ENCODE peak calls at places on chromosomes 5 and 9, in four cellular contexts. F is K562, D is HepG2, Q is GM12878. A is an unnamed sample.
A peak's percentile ranks its signal among the peaks of the same experiment; 100 is the strongest.

GRCh38 chr5:77449981-77450380 is 42.1 kb downstream of the WDR41 start:
- DNase-seq in F (peak; percentile 46), D (no peak), Q (no peak), A (no peak)

GRCh38 chr5:145495741-145496140 is 339.4 kb downstream of the PRELID2 start:
- DNase-seq in F (no peak), D (peak; percentile 2), Q (no peak), A (no peak)

GRCh38 chr5:158832736-158833135 is 267.0 kb downstream of the EBF1 start:
- DNase-seq in F (no peak), D (no peak), Q (no peak), A (no peak)

GRCh38 chr5:82405618-82406199 is 127.6 kb upstream of the RPS23 start:
- DNase-seq in F (no peak), D (peak; percentile 63), Q (no peak), A (no peak)

GRCh38 chr5:181224390-181225234 is 1.5 kb downstream of the TRIM41 start:
- DNase-seq in F (no peak), D (no peak), Q (no peak), A (no peak)

GRCh38 chr9:117672397-117672796 is 31.8 kb upstream of the TLR4 start:
- DNase-seq in F (no peak), D (peak; percentile 1), Q (no peak), A (no peak)

GRCh38 chr5:177595991-177596774 is 3.7 kb upstream of the B4GALT7 start:
- DNase-seq in F (no peak), D (no peak), Q (no peak), A (no peak)

GRCh38 chr5:176822426-176823075 is 12.2 kb downstream of the UNC5A start:
- DNase-seq in F (no peak), D (no peak), Q (no peak), A (no peak)

GRCh38 chr9:122125158-122125890 is 32.2 kb upstream of the TTLL11 start:
- DNase-seq in F (peak; percentile 87), D (peak; percentile 53), Q (no peak), A (peak; percentile 82)

GRCh38 chr5:157926171-157926671 is 67.3 kb upstream of the CLINT1 start:
- DNase-seq in F (no peak), D (peak; percentile 15), Q (no peak), A (no peak)

GRCh38 chr5:472076-472655 is 29.2 kb downstream of the EXOC3 start:
- DNase-seq in F (peak; percentile 52), D (no peak), Q (no peak), A (no peak)

GRCh38 chr5:56696900-56697299 is 118.4 kb upstream of the MAP3K1 start:
- DNase-seq in F (no peak), D (no peak), Q (no peak), A (no peak)

GRCh38 chr5:96936431-96937221 is 746 bp downstream of the LNPEP start:
- DNase-seq in F (peak; percentile 65), D (peak; percentile 19), Q (no peak), A (peak; percentile 17)

GRCh38 chr5:171907731-171908343 is 98.6 kb downstream of the FBXW11 start:
- DNase-seq in F (peak; percentile 73), D (peak; percentile 56), Q (no peak), A (peak; percentile 62)

GRCh38 chr5:148186248-148187003 is 16.4 kb upstream of the SPINK6 start:
- DNase-seq in F (no peak), D (no peak), Q (no peak), A (no peak)

GRCh38 chr5:134874831-134875655 is 872 bp downstream of the TXNDC15 start:
- DNase-seq in F (peak; percentile 59), D (peak; percentile 48), Q (no peak), A (peak; percentile 37)

GRCh38 chr9:117744856-117745389 is 40.7 kb downstream of the TLR4 start:
- DNase-seq in F (no peak), D (no peak), Q (no peak), A (no peak)

GRCh38 chr9:2634158-2634557 is 12.6 kb downstream of the VLDLR start:
- DNase-seq in F (no peak), D (no peak), Q (no peak), A (no peak)

GRCh38 chr5:9059920-9060691 is 485.8 kb downstream of the SEMA5A start:
- DNase-seq in F (no peak), D (no peak), Q (no peak), A (no peak)

GRCh38 chr5:130102995-130103394 is 198.7 kb downstream of the CHSY3 start:
- DNase-seq in F (no peak), D (no peak), Q (no peak), A (no peak)

GRCh38 chr5:115246361-115246991 is 16.2 kb downstream of the PGGT1B start:
- DNase-seq in F (peak; percentile 44), D (peak; percentile 49), Q (peak; percentile 7), A (peak; percentile 38)

GRCh38 chr9:16915126-16915831 is 44.8 kb upstream of the BNC2 start:
- DNase-seq in F (no peak), D (no peak), Q (no peak), A (no peak)

GRCh38 chr5:10591159-10591558 is 27.3 kb downstream of the ANKRD33B start:
- DNase-seq in F (no peak), D (no peak), Q (no peak), A (no peak)

GRCh38 chr5:55324815-55325418 is 17.1 kb downstream of the MTREX start:
- DNase-seq in F (peak; percentile 36), D (peak; percentile 49), Q (no peak), A (peak; percentile 27)

GRCh38 chr9:34653131-34653530 is 1.1 kb downstream of the IL11RA start:
- DNase-seq in F (no peak), D (no peak), Q (no peak), A (no peak)

GRCh38 chr9:8762676-8763075 is 963.1 kb upstream of the DMAC1 start:
- DNase-seq in F (no peak), D (no peak), Q (no peak), A (peak; percentile 18)

GRCh38 chr9:73132034-73132776 is 19.5 kb upstream of the ANXA1 start:
- DNase-seq in F (peak; percentile 70), D (no peak), Q (peak; percentile 55), A (peak; percentile 52)

GRCh38 chr9:111928342-111928720 is 31.7 kb downstream of the UGCG start:
- DNase-seq in F (no peak), D (no peak), Q (no peak), A (no peak)

GRCh38 chr9:15423328-15423985 is 781 bp downstream of the SNAPC3 start:
- DNase-seq in F (peak; percentile 16), D (no peak), Q (no peak), A (no peak)

GRCh38 chr9:87446527-87446926 is 51.1 kb upstream of the DAPK1 start:
- DNase-seq in F (no peak), D (no peak), Q (no peak), A (no peak)
- TF ChIP-seq SP1 in F (no peak), D (no peak), Q (no peak), A (no peak)

DNA sequence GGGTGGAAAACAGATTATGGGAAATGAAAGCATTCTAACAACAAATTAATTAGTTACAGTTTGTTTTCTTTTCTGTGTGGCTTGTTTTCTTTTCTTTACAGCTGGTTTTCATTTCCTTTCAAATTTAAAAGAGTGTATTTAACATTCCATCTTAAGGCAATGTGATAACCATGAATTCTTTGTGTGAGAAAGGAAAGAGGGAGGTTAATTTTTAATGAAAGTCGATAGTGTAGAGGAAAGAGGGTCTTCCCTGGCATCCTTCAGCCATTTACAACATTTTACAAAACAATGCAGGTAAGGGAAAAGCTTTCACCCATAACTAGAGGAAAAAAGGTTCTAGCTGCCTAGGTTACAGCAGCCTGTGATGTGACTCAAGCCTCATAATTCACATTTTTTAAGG is 43.9 kb upstream of the IL33 start:
- DNase-seq in F (no peak), D (no peak), Q (no peak), A (no peak)
- TF ChIP-seq FOXK2 in F (no peak), D (no peak), Q (no peak), A (no peak)

GRCh38 chr9:123710299-123710698 is 219.6 kb downstream of the DENND1A start:
- DNase-seq in F (no peak), D (no peak), Q (no peak), A (no peak)

GRCh38 chr9:123715258-123715657 is 214.7 kb downstream of the DENND1A start:
- DNase-seq in F (no peak), D (no peak), Q (no peak), A (no peak)

GRCh38 chr9:123713282-123713681 is 216.6 kb downstream of the DENND1A start:
- DNase-seq in F (no peak), D (no peak), Q (no peak), A (no peak)

GRCh38 chr9:123716339-123716738 is 213.6 kb downstream of the DENND1A start:
- DNase-seq in F (no peak), D (no peak), Q (peak; percentile 43), A (no peak)

GRCh38 chr9:123712399-123712798 is 217.5 kb downstream of the DENND1A start:
- DNase-seq in F (no peak), D (no peak), Q (no peak), A (no peak)
- TF ChIP-seq SP1 in F (no peak), D (no peak), Q (no peak), A (no peak)

GRCh38 chr5:104184264-104184663 is 621.7 kb upstream of the NUDT12 start:
- DNase-seq in F (no peak), D (no peak), Q (no peak), A (no peak)
- TF ChIP-seq FOXK2 in F (no peak), D (no peak), Q (no peak), A (no peak)

DNA sequence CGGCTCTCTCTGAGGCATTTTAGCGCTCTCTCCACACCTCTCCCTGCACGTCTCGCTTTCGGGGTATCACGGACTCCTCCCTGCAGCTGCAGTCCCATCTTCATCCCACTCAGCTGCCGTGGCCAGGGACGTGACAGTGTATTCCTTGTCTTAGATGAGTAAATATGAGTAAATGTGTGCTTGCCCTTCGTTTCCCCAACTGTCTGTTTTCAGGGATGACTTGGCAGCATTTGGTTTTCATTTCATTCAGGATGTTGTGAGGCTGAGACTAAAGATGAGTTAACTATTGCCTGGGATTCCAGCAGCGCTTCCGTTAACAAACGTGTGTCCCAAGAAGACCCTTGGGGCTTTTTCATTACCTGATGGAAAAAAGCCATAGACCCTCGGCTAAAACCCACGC is 29.5 kb downstream of the GDNF start:
- DNase-seq in F (no peak), D (no peak), Q (no peak), A (no peak)
- TF ChIP-seq SP1 in F (no peak), D (no peak), Q (no peak), A (no peak)

DNA sequence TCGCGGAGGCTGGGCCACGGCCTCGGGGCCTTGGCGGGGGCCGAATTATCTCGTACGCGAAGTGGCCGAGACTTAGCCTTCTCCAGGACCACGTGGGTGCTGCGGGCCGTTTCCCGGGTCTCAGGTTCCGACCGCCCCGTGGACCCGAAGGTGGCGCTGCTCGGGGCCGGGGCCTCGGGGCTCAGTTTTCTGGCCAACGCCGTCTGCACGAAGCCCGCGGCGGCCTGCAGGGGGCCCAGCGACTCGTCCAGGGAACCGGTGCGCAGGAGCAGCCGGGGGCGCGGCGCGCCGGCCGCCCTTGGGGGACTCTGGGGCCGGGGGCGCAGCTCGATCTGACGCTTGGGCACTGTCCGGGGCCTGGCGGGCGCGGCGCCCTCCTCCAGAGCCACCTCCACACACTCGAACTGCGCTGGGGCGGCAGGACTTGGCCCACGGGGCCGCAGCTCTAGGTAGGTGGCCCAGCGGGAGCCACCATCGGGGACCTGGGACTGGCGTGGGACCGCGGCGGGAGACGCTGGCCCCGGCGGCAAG is 716 bp downstream of the PROB1 start:
- DNase-seq in F (no peak), D (no peak), Q (no peak), A (no peak)
- TF ChIP-seq FOXK2 in F (no peak), D (no peak), Q (no peak), A (no peak)

DNA sequence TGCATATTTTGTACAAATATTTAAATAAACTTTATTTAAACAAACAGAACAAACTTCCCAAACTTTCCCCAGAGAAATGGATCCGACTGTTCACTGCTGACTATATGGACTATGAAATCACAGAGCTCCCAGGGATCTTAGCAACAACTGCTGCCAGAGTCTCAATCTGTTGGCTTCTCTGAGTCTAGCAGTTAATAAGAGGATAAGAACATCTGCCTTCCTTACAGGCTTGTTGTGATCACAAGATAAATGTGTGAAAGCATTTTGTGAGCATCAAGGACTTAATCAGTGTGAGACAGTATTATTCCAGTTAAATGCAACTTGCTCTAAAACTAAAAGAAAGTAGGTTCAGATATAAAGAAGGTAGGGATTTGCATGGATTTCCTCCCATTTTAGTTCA is 31.4 kb upstream of the MYOT start:
- DNase-seq in F (no peak), D (no peak), Q (no peak), A (no peak)
- TF ChIP-seq SP1 in F (no peak), D (no peak), Q (no peak), A (no peak)

A was measured in HEK293T.